ENCODE peak calls at places on chromosomes 16 and 17, in nine cellular contexts. C, Y, M, Z, J, G, W, E and T are unnamed samples.
A peak's percentile ranks its signal among the peaks of the same experiment; 100 is the strongest.

GRCh38 chr17:60173304-60173807 is 23.6 kb downstream of the CA4 start:
- DNase-seq in Z (no peak), M (peak; percentile 24), G (peak; percentile 55), Y (no peak), C (no peak), W (no peak), J (no peak), E (no peak), T (no peak)

GRCh38 chr16:85428168-85428898 is 184.8 kb upstream of the GSE1 start:
- DNase-seq in G (no peak), J (peak; percentile 16), Y (peak; percentile 56), E (peak; percentile 73), C (peak; percentile 56), W (no peak), Z (peak; percentile 37), M (no peak), T (no peak)

GRCh38 chr16:13110124-13110796 is 208.9 kb downstream of the SHISA9 start:
- DNase-seq in E (no peak), Z (no peak), Y (no peak), C (no peak), W (no peak), M (no peak), J (no peak), G (peak; percentile 60), T (peak; percentile 43)

GRCh38 chr16:81645303-81645702 is 133.8 kb upstream of the PLCG2 start:
- DNase-seq in Y (peak; percentile 73), C (no peak), J (peak; percentile 97), W (no peak), Z (peak; percentile 93), M (peak; percentile 85), G (peak; percentile 97), E (no peak), T (no peak)

GRCh38 chr16:86249631-86250030 is 260.7 kb upstream of the FOXF1 start:
- DNase-seq in M (no peak), W (no peak), Z (no peak), J (no peak), Y (no peak), G (no peak), E (no peak), C (peak; percentile 6), T (no peak)

GRCh38 chr16:59758848-59759247 is 1024.7 kb upstream of the GOT2 start:
- DNase-seq in W (no peak), E (no peak), Z (no peak), M (no peak), Y (no peak), C (no peak), G (peak; percentile 65), J (no peak), T (no peak)

GRCh38 chr17:76405967-76406647 is 21.7 kb downstream of the SPHK1 start:
- DNase-seq in E (no peak), G (no peak), Z (peak; percentile 83), C (peak; percentile 41), J (no peak), M (peak; percentile 35), Y (peak; percentile 93), W (no peak), T (peak; percentile 65)

GRCh38 chr16:53111078-53111776 is 56.4 kb downstream of the CHD9 start:
- DNase-seq in E (no peak), M (peak; percentile 60), G (peak; percentile 35), C (no peak), W (no peak), Y (no peak), J (no peak), Z (no peak), T (no peak)

GRCh38 chr17:75261336-75262111 is at the start of the genes GGA3 and MRPS7:
- DNase-seq in Z (peak; percentile 96), G (peak; percentile 87), Y (peak; percentile 97), C (peak; percentile 98), M (peak; percentile 90), W (no peak), E (peak; percentile 98), J (peak; percentile 88), T (peak; percentile 92)

GRCh38 chr17:75260679-75261335 is 599 bp downstream of the GGA3 start:
- DNase-seq in Z (no peak), M (peak; percentile 24), J (no peak), C (no peak), W (no peak), Y (no peak), E (no peak), G (no peak), T (no peak)

GRCh38 chr17:75265614-75266314 is 4.1 kb downstream of the MRPS7 start:
- DNase-seq in W (no peak), J (no peak), Z (no peak), Y (no peak), M (no peak), C (no peak), G (no peak), E (no peak), T (no peak)

GRCh38 chr17:75262112-75262606 is 480 bp downstream of the MRPS7 start:
- DNase-seq in Y (no peak), C (peak; percentile 40), M (no peak), Z (no peak), E (no peak), W (no peak), J (no peak), G (peak; percentile 51), T (peak; percentile 40)

GRCh38 chr17:75263051-75263450 is 1.4 kb downstream of the MRPS7 start:
- DNase-seq in E (no peak), W (no peak), G (no peak), Z (no peak), Y (no peak), J (no peak), M (no peak), C (no peak), T (no peak)
- TF ChIP-seq CTCF in E (no peak), W (no peak), G (no peak), Z (no peak), Y (no peak), J (peak; percentile 10), M (no peak), C (no peak), T (no peak)

GRCh38 chr16:19116711-19117449 is 3.1 kb downstream of the ITPRIPL2 start:
- DNase-seq in J (no peak), Y (no peak), C (no peak), M (peak; percentile 34), Z (no peak), E (no peak), W (no peak), G (peak; percentile 64), T (no peak)

GRCh38 chr16:19113577-19114358 is at the start of gene ITPRIPL2:
- DNase-seq in Y (peak; percentile 26), C (peak; percentile 86), E (peak; percentile 96), M (peak; percentile 85), G (peak; percentile 91), W (no peak), Z (peak; percentile 94), J (peak; percentile 70), T (peak; percentile 87)

GRCh38 chr16:19114359-19115147 is 789 bp downstream of the ITPRIPL2 start:
- DNase-seq in M (peak; percentile 68), Y (peak; percentile 11), G (peak; percentile 74), E (peak; percentile 85), J (no peak), W (no peak), C (peak; percentile 72), Z (peak; percentile 78), T (no peak)

GRCh38 chr16:19118938-19119431 is 5.2 kb downstream of the ITPRIPL2 start:
- DNase-seq in W (no peak), G (peak; percentile 95), E (no peak), Y (no peak), J (peak; percentile 90), C (no peak), M (peak; percentile 95), Z (peak; percentile 69), T (no peak)

DNA sequence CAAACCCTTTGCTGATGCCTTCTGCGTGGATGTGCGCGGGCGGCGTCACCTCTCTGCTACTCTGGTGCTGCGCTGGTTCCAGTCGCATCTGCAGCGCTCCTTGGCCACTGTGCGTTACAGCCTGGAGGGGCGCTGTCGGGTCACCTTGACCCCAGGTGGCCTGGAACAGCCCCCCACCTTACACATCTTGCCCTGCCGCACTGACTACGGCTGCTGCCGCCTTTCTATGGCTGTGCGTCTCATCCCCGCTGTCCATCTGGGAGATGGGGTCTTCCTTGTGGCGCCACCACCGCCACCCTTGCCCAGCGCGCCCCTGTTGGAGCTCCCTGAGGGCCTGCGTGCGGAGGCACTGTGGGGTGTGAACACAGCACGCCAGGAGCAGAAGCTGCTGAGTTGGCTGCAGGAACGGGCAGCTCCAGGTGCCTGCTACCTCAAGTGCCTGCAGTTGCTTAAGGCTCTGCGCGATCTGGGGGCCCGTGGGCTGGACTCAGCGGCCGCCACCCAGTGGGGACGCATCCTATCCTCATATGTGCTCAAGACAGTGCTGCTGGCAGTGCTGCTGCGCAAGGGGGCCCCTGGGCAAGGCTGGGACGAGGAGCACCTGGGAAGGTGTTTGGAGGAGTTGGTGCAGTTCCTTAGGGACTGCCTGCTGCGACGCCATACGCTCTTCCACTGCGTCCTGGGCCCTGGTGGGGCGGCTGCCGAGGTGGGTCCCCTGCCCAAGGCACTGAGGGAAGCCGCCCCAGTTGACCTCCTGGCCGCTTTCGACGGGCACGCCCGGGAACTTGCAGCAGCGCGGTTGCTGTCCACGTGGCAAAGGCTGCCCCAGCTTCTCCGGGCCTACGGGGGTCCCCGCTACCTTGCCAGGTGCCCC is 1.6 kb downstream of the ITPRIPL2 start:
- DNase-seq in E (no peak), M (no peak), C (no peak), Y (no peak), J (no peak), W (no peak), G (no peak), Z (peak; percentile 51), T (no peak)
- TF ChIP-seq CTCF in E (peak; percentile 44), M (peak; percentile 35), C (no peak), Y (no peak), J (peak; percentile 64), W (no peak), G (peak; percentile 22), Z (peak; percentile 28), T (no peak)

DNA sequence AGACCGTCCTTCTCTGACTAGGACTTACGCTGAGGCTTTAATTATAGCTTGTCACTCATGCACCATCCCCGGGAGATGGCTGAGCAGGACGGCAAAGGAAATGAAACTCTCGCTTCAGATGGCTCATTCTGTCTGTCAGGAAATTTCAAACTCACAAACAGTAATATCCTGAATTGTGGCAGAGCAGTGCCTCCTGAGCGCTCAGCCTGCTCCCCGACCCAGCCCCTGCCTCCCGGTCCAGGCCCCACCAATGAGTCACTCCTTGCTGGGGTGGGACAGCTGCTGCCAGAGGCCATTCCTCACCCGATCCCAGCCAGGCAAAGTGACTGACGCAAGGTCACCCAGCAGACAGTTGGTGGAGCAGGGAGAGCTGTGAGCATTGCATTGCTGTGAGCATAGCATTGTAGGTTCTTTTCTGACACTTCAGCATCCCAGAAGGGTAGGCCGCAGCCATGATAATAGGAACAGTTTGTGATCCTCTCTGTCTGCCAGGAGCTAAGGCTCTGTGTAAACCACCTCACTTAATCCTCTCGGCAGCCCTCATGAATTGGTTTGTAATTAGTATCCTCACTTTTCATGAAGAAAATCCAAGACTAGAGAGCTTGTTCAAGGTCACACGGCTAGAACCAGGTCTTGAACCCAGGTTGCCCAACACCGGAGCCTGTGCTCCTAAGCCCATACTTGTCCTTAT is 20.9 kb downstream of the CCDC182 start:
- DNase-seq in J (no peak), M (no peak), E (no peak), C (no peak), Y (peak; percentile 80), Z (no peak), W (no peak), G (peak; percentile 29), T (no peak)
- TF ChIP-seq CTCF in J (no peak), M (no peak), E (no peak), C (no peak), Y (no peak), Z (no peak), W (no peak), G (no peak), T (no peak)

DNA sequence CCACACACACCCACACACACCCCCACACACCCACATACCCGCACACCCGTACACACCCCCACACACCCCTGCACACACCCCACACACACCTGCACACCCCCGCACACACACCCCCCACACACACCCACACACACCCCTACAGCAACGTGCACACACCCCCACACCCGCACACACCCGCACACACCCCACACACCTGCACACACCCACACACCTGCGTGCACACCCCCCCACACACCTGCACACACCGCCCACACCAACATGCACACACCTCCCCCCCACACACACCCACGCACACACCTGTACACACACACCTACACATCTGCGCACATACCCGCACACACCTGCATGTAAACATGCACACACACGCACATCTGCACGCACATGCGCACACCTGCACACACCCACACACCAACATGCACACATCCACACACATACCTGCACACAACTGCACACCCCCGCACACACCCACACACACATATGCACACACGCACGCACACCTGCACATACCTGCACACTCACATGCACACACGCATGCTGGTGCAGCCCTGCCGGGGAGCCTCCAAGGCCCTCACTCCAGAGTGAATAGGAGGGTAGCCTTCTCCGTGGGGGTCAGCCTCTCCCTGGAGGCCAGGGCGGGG is 7.5 kb downstream of the ASPSCR1 start:
- DNase-seq in W (no peak), Z (no peak), J (no peak), G (no peak), C (no peak), M (no peak), Y (peak; percentile 9), E (no peak), T (no peak)
- TF ChIP-seq CTCF in W (no peak), Z (no peak), J (no peak), G (no peak), C (no peak), M (no peak), Y (no peak), E (no peak), T (no peak)